ENCODE peak calls at places on chromosomes 5 and 9, in nine cellular contexts. E is thoracic aorta, S is H9, N is Calu3, I is GM10248, V is CD14-positive monocyte, F is AG04450, T is HFFc6, C is Caco-2. M is an unnamed sample.

GRCh38 chr5:129664336-129664937 is 83.5 kb upstream of the MINAR2 start:
- DNase-seq in E (no peak), S (no peak), N (peak), I (peak), V (no peak), F (peak), T (peak), C (peak), M (peak)

GRCh38 chr5:81525690-81526089 is 131.8 kb upstream of the ACOT12 start:
- DNase-seq in E (no peak), S (no peak), N (no peak), I (no peak), V (no peak), F (peak), T (peak), C (no peak), M (no peak)

GRCh38 chr5:77181173-77181572 is 29.3 kb upstream of the PDE8B start:
- DNase-seq in E (no peak), S (no peak), N (no peak), I (no peak), V (no peak), F (no peak), T (no peak), C (no peak), M (peak)

GRCh38 chr9:132043708-132044107 is 36.0 kb downstream of the MED27 start:
- DNase-seq in E (no peak), S (no peak), N (no peak), I (no peak), V (no peak), F (no peak), T (no peak), C (no peak), M (no peak)

GRCh38 chr9:126508928-126509327 is 104.8 kb upstream of the LMX1B start:
- DNase-seq in E (no peak), S (no peak), N (no peak), I (no peak), V (no peak), F (no peak), T (no peak), C (no peak), M (no peak)

GRCh38 chr5:119411291-119411934 is 40.9 kb upstream of the HSD17B4 start:
- DNase-seq in E (no peak), S (no peak), N (no peak), I (no peak), V (no peak), F (no peak), T (peak), C (no peak), M (no peak)

GRCh38 chr9:122097679-122098315 is 4.7 kb upstream of the TTLL11 start:
- DNase-seq in E (no peak), S (no peak), N (no peak), I (no peak), V (no peak), F (no peak), T (no peak), C (no peak), M (no peak)

GRCh38 chr5:132829742-132830435 is 558 bp downstream of the SHROOM1 start:
- DNase-seq in E (no peak), S (peak), N (peak), I (peak), V (no peak), F (no peak), T (peak), C (peak), M (peak)

GRCh38 chr5:3059488-3059887 is 308.0 kb upstream of the IRX2 start:
- DNase-seq in E (no peak), S (no peak), N (no peak), I (no peak), V (no peak), F (no peak), T (no peak), C (no peak), M (peak)

GRCh38 chr5:146451411-146451810 is 4.3 kb downstream of the TCERG1 start:
- DNase-seq in E (no peak), S (no peak), N (peak), I (no peak), V (no peak), F (no peak), T (no peak), C (no peak), M (peak)

GRCh38 chr9:124280176-124280691 is 22.5 kb downstream of the NEK6 start:
- DNase-seq in E (peak), S (no peak), N (no peak), I (no peak), V (no peak), F (no peak), T (peak), C (no peak), M (no peak)

GRCh38 chr9:108468364-108468763 is 387.4 kb downstream of the ACTL7B start:
- DNase-seq in E (no peak), S (peak), N (peak), I (peak), V (no peak), F (no peak), T (peak), C (no peak), M (peak)

GRCh38 chr5:147084702-147085101 is 150.1 kb upstream of the STK32A start:
- DNase-seq in E (no peak), S (no peak), N (peak), I (no peak), V (no peak), F (no peak), T (no peak), C (no peak), M (no peak)

GRCh38 chr5:154653418-154653763 is 101.8 kb upstream of the LARP1 start:
- DNase-seq in E (no peak), S (no peak), N (no peak), I (no peak), V (no peak), F (no peak), T (no peak), C (peak), M (no peak)

GRCh38 chr9:137396808-137397367 is 26.1 kb downstream of the EXD3 start:
- DNase-seq in E (no peak), S (no peak), N (no peak), I (no peak), V (no peak), F (no peak), T (no peak), C (no peak), M (no peak)

GRCh38 chr9:69149321-69149807 is 24.7 kb upstream of the TJP2 start:
- DNase-seq in E (no peak), S (peak), N (no peak), I (no peak), V (no peak), F (peak), T (peak), C (no peak), M (peak)

GRCh38 chr5:147539053-147539452 is 29.2 kb upstream of the DPYSL3 start:
- DNase-seq in E (no peak), S (no peak), N (no peak), I (no peak), V (no peak), F (no peak), T (peak), C (no peak), M (no peak)

GRCh38 chr9:33228606-33229005 is 11.4 kb upstream of the SPINK4 start:
- DNase-seq in E (no peak), S (no peak), N (no peak), I (no peak), V (no peak), F (no peak), T (no peak), C (no peak), M (no peak)

GRCh38 chr9:34374905-34375552 is 1.7 kb downstream of the MYORG start:
- DNase-seq in E (no peak), S (peak), N (peak), I (no peak), V (no peak), F (no peak), T (no peak), C (peak), M (peak)

GRCh38 chr5:33828611-33829286 is 63.0 kb downstream of the ADAMTS12 start:
- DNase-seq in E (no peak), S (no peak), N (no peak), I (no peak), V (no peak), F (no peak), T (no peak), C (no peak), M (no peak)

GRCh38 chr9:20684865-20685696 is 1.0 kb downstream of the FOCAD start:
- DNase-seq in E (no peak), S (no peak), N (no peak), I (no peak), V (no peak), F (no peak), T (peak), C (no peak), M (no peak)

GRCh38 chr9:93952119-93952783 is 2.9 kb downstream of the BARX1 start:
- DNase-seq in E (no peak), S (no peak), N (no peak), I (no peak), V (no peak), F (no peak), T (no peak), C (no peak), M (peak)

GRCh38 chr9:97559111-97559514 is 57.6 kb downstream of the TMOD1 start:
- DNase-seq in E (no peak), S (no peak), N (no peak), I (peak), V (no peak), F (no peak), T (no peak), C (no peak), M (no peak)

GRCh38 chr9:114777841-114778240 is 28.0 kb downstream of the TNFSF15 start:
- DNase-seq in E (no peak), S (no peak), N (no peak), I (no peak), V (no peak), F (no peak), T (no peak), C (no peak), M (no peak)

GRCh38 chr9:100167912-100168775 is 69.1 kb downstream of the INVS start:
- DNase-seq in E (no peak), S (no peak), N (no peak), I (no peak), V (no peak), F (no peak), T (peak), C (no peak), M (no peak)

GRCh38 chr5:74288448-74289109 is 351.9 kb downstream of the ENC1 start:
- DNase-seq in E (no peak), S (no peak), N (no peak), I (no peak), V (no peak), F (no peak), T (no peak), C (no peak), M (no peak)

GRCh38 chr9:104982543-104982942 is 54.6 kb upstream of the ABCA1 start:
- DNase-seq in E (no peak), S (no peak), N (no peak), I (no peak), V (no peak), F (no peak), T (no peak), C (no peak), M (no peak)

GRCh38 chr5:181215997-181216982 is 6.8 kb upstream of the TRIM41 start:
- DNase-seq in E (no peak), S (peak), N (no peak), I (no peak), V (no peak), F (no peak), T (no peak), C (peak), M (peak)

GRCh38 chr9:129218918-129219317 is 40.9 kb upstream of the IER5L start:
- DNase-seq in E (no peak), S (no peak), N (no peak), I (no peak), V (no peak), F (no peak), T (no peak), C (no peak), M (no peak)

GRCh38 chr9:129220771-129221170 is 42.7 kb upstream of the IER5L start:
- DNase-seq in E (no peak), S (no peak), N (no peak), I (no peak), V (no peak), F (no peak), T (no peak), C (no peak), M (no peak)

GRCh38 chr9:129222691-129223218 is 44.7 kb upstream of the IER5L start:
- DNase-seq in E (no peak), S (no peak), N (no peak), I (no peak), V (no peak), F (no peak), T (no peak), C (no peak), M (peak)

GRCh38 chr9:129221979-129222635 is 44.0 kb upstream of the IER5L start:
- DNase-seq in E (no peak), S (peak), N (no peak), I (no peak), V (no peak), F (no peak), T (no peak), C (no peak), M (peak)

DNA sequence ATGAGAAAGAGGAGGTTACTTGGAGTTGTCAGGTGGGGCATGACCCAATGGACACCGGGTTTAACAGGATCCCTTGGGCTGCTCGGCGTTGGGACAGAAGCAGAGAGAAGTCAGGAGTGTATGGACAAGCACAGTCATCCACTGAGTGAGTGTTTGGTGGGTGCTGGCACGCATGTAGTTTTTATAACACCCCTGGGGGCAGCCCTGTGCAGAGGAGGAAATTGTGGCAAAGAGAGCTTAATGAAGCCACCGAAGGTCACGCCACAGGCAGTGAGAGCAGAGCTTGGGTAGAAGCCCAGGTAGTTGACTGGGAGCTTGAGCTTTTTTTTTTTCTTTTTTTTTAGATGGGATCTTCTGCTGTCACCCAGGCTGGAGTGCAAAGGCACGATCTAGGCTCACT is 43.2 kb upstream of the IER5L start:
- DNase-seq in E (no peak), S (no peak), N (no peak), I (no peak), V (no peak), F (no peak), T (no peak), C (no peak), M (no peak)
- TF ChIP-seq CTCF in E (no peak), S (no peak), N (no peak), I (no peak), V (no peak), F (no peak), T (no peak), C (no peak), M (no peak)

DNA sequence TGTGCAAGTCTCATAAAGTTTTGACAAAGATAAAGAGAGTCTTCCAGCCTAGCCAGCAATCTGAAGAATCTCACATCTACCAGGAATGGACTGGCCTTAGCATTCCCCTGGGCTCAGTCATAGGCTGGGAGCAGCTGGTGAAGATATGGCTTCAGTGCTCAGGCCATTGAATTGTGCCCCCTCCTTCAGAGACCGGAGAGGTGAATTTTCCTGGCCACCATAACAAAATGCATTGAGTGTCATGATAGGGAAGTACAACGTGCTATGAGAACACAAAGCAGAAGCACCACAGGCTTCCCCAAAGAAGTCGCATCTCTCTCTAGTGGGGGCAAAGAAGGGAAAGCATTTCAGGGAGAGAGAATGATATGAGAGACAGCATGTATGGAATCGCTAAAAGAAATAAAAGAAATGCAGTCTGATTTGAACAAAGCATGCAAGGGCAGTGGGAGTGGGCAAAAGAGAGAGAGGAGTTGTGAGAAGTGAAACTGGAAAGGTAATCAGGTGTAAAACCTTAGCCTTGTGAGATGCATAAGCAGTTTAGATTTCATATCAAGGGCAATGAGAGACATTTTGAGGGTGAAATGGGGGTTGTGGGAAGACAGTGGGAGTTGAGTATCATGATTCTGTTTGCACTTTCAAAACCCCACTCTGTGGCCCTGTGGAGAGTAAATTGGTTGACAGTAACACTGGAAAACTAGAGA is 57.1 kb upstream of the NMUR2 start:
- DNase-seq in E (no peak), S (no peak), N (no peak), I (no peak), V (no peak), F (no peak), T (no peak), C (no peak), M (no peak)
- TF ChIP-seq CTCF in E (no peak), S (no peak), N (no peak), I (no peak), V (no peak), F (no peak), T (no peak), C (no peak), M (no peak)

DNA sequence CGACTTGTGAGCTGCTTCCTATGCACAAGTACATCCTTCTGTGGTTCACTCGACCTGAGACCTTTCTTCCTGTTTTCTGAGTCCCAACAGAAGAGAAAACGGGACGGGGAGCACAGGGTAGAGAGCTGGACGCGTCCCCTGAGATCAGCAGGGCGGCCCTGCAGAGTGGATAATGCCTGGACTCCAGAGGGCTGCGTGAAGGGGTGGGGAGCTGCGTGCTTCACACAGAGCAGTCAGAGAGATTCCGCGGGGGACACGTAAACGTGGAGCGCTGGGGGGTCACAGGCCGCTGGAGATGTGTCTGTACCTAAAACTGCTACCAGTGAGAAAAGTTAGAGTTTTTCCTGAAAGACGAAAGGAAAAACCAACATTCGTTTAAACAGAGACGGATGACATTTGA is 46.3 kb downstream of the HSD17B3 start:
- DNase-seq in E (no peak), S (no peak), N (no peak), I (no peak), V (no peak), F (no peak), T (no peak), C (no peak), M (peak)
- TF ChIP-seq CTCF in E (no peak), S (no peak), N (no peak), I (no peak), V (no peak), F (no peak), T (no peak), C (no peak), M (no peak)

GRCh38 chr9:16031486-16031885 is 478.6 kb downstream of the CCDC171 start:
- DNase-seq in E (no peak), S (no peak), N (no peak), I (no peak), V (no peak), F (no peak), T (no peak), C (no peak), M (peak)

GRCh38 chr9:16031971-16032370 is 479.1 kb downstream of the CCDC171 start:
- DNase-seq in E (no peak), S (no peak), N (no peak), I (no peak), V (no peak), F (no peak), T (no peak), C (no peak), M (no peak)

GRCh38 chr9:16033921-16034320 is 481.1 kb downstream of the CCDC171 start:
- DNase-seq in E (no peak), S (no peak), N (no peak), I (no peak), V (no peak), F (no peak), T (no peak), C (no peak), M (no peak)

GRCh38 chr9:16033253-16033652 is 480.4 kb downstream of the CCDC171 start:
- DNase-seq in E (no peak), S (no peak), N (no peak), I (no peak), V (no peak), F (no peak), T (no peak), C (no peak), M (no peak)

DNA sequence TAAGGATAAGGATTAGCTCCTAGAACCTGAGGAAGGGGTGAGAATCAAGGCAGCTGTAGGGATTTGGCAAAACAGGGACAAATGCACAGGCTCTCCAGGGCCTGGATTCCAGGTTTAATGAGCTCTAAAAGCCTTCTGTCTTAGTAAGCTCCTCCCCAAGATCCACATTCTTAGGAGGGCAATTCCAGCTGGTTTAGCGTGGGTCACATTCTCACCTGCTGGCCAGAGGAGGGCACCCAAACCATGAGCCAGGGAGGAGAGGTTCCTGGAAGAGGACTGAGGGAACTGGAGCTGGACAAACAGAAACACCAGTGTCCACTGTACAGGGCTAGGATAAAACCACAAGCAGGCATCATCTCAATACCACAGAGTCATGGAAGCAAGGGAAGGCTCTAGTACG is 480.0 kb downstream of the CCDC171 start:
- DNase-seq in E (no peak), S (peak), N (peak), I (no peak), V (no peak), F (no peak), T (peak), C (no peak), M (peak)
- TF ChIP-seq CTCF in E (no peak), S (peak), N (no peak), I (no peak), V (no peak), F (peak), T (peak), C (no peak), M (no peak)

GRCh38 chr9:87503970-87504369 is 6.3 kb downstream of the DAPK1 start:
- DNase-seq in E (no peak), S (no peak), N (no peak), I (no peak), V (no peak), F (no peak), T (no peak), C (no peak), M (no peak)
- TF ChIP-seq CTCF in E (no peak), S (no peak), N (no peak), I (no peak), V (no peak), F (no peak), T (no peak), C (no peak), M (no peak)

GRCh38 chr5:149636861-149637246 is 55.6 kb downstream of the ARHGEF37 start:
- DNase-seq in E (peak), S (peak), N (peak), I (peak), V (no peak), F (peak), T (no peak), C (peak), M (peak)
- TF ChIP-seq CTCF in E (peak), S (peak), N (peak), I (peak), V (peak), F (peak), T (peak), C (peak), M (peak)

GRCh38 chr5:39148983-39149534 is 70.3 kb downstream of the FYB1 start:
- DNase-seq in E (no peak), S (no peak), N (no peak), I (peak), V (no peak), F (no peak), T (peak), C (no peak), M (peak)
- TF ChIP-seq CTCF in E (peak), S (peak), N (no peak), I (no peak), V (peak), F (peak), T (peak), C (no peak), M (peak)

GRCh38 chr9:130167927-130168326 is 4.3 kb upstream of the NCS1 start:
- DNase-seq in E (no peak), S (peak), N (no peak), I (no peak), V (no peak), F (no peak), T (no peak), C (no peak), M (peak)
- TF ChIP-seq CTCF in E (no peak), S (peak), N (no peak), I (no peak), V (no peak), F (peak), T (peak), C (no peak), M (peak)